ENCODE peak calls at places on chromosomes 13 and 19, in six cellular contexts. Q is mammary epithelial cell; W is RWPE1; H is cardiac fibroblast; S is cardiac muscle cell; I is CD4-positive, alpha-beta T cell. G is an unnamed sample.

GRCh38 chr19:55406869-55407624 is 541 bp downstream of the UBE2S start:
- DNase-seq in S (peak), I (peak), Q (no peak), H (peak), W (peak), G (no peak)

GRCh38 chr13:46211116-46211515 is 612 bp upstream of the LRRC63 start:
- DNase-seq in W (peak), Q (no peak), H (peak), S (peak), I (no peak), G (peak)

GRCh38 chr13:107574517-107575215 is 640.7 kb downstream of the LIG4 start:
- DNase-seq in I (no peak), W (no peak), Q (no peak), H (no peak), S (peak), G (no peak)

GRCh38 chr13:109840201-109840892 is 54.0 kb upstream of the IRS2 start:
- DNase-seq in S (peak), I (no peak), W (peak), H (peak), Q (peak), G (peak)

GRCh38 chr19:50461066-50461875 is 15.0 kb upstream of the EMC10 start:
- DNase-seq in Q (peak), S (peak), H (peak), I (peak), W (peak), G (peak)

GRCh38 chr19:18002347-18002850 is 5.6 kb upstream of the ARRDC2 start:
- DNase-seq in Q (no peak), W (no peak), I (no peak), S (no peak), H (no peak), G (no peak)

GRCh38 chr19:58572818-58573657 is at the start of gene MZF1:
- DNase-seq in W (peak), H (peak), S (peak), I (peak), Q (peak), G (peak)

GRCh38 chr19:3206216-3206953 is 18.1 kb upstream of the CELF5 start:
- DNase-seq in Q (no peak), W (no peak), S (no peak), H (no peak), I (no peak), G (no peak)

GRCh38 chr19:41956621-41957020 is 2.5 kb downstream of the RABAC1 start:
- DNase-seq in Q (no peak), W (no peak), S (no peak), I (no peak), H (no peak), G (no peak)

GRCh38 chr13:60329221-60329983 is 67.6 kb upstream of the TDRD3 start:
- DNase-seq in I (no peak), W (peak), S (peak), Q (peak), H (peak), G (peak)

GRCh38 chr13:91017031-91017668 is 330.3 kb upstream of the MIR17HG start:
- DNase-seq in W (peak), S (peak), H (peak), Q (peak), I (no peak), G (peak)

GRCh38 chr13:76723551-76724232 is 162.5 kb downstream of the KCTD12 start:
- DNase-seq in I (no peak), S (peak), W (peak), Q (peak), H (peak), G (peak)

GRCh38 chr13:107576430-107576829 is 638.9 kb downstream of the LIG4 start:
- DNase-seq in W (no peak), I (no peak), H (no peak), S (no peak), Q (no peak), G (no peak)

GRCh38 chr19:8034178-8034525 is 18.4 kb upstream of the CCL25 start:
- DNase-seq in I (no peak), Q (no peak), S (no peak), H (no peak), W (no peak), G (no peak)

GRCh38 chr19:5403968-5404640 is 51.1 kb upstream of the ZNRF4 start:
- DNase-seq in Q (peak), W (peak), S (peak), I (peak), H (peak), G (peak)

GRCh38 chr13:53158201-53158600 is 129.6 kb downstream of the OLFM4 start:
- DNase-seq in W (no peak), S (no peak), H (no peak), Q (no peak), I (no peak), G (no peak)

GRCh38 chr13:24664726-24665409 is 15.3 kb upstream of the ATP12A start:
- DNase-seq in W (peak), H (peak), S (no peak), I (no peak), Q (peak), G (peak)

GRCh38 chr19:7994114-7994513 is 11.3 kb downstream of the ELAVL1 start:
- DNase-seq in W (no peak), Q (no peak), S (no peak), I (no peak), H (no peak), G (no peak)

GRCh38 chr13:39253774-39254173 is 215.5 kb downstream of the NHLRC3 start:
- DNase-seq in I (no peak), H (peak), Q (no peak), S (peak), W (no peak), G (no peak)

GRCh38 chr13:80463673-80464352 is 122.9 kb upstream of the SPRY2 start:
- DNase-seq in S (peak), I (no peak), W (no peak), Q (peak), H (peak), G (peak)

GRCh38 chr19:4052114-4052992 is 14.3 kb downstream of the ZBTB7A start:
- DNase-seq in I (no peak), Q (peak), H (peak), W (peak), S (peak), G (peak)

GRCh38 chr19:35389192-35389861 is 18.5 kb downstream of the GPR42 start:
- DNase-seq in I (no peak), S (no peak), W (no peak), Q (no peak), H (no peak), G (no peak)

GRCh38 chr13:110912651-110913051 is 2.2 kb downstream of the ANKRD10 start:
- DNase-seq in I (no peak), S (peak), H (peak), Q (no peak), W (no peak), G (peak)

GRCh38 chr13:24135674-24136300 is 24.7 kb upstream of the SPATA13 start:
- DNase-seq in W (no peak), Q (no peak), I (no peak), S (peak), H (peak), G (no peak)

GRCh38 chr13:23956106-23956505 is 58.8 kb upstream of the C1QTNF9B start:
- DNase-seq in I (no peak), W (peak), S (peak), Q (peak), H (peak), G (peak)

GRCh38 chr19:17615889-17616685 is 60.6 kb downstream of the COLGALT1 start:
- DNase-seq in Q (no peak), H (no peak), S (peak), I (no peak), W (no peak), G (no peak)

GRCh38 chr19:7497292-7497691 is 8.5 kb upstream of the PEX11G start:
- DNase-seq in I (no peak), H (no peak), S (no peak), W (no peak), Q (no peak), G (no peak)

GRCh38 chr13:39588384-39588783 is 14.6 kb downstream of the LHFPL6 start:
- DNase-seq in W (no peak), H (peak), Q (no peak), S (no peak), I (no peak), G (no peak)

GRCh38 chr13:57878291-57878690 is 246.7 kb downstream of the PCDH17 start:
- DNase-seq in I (no peak), Q (no peak), H (peak), S (no peak), W (no peak), G (no peak)

GRCh38 chr19:35328851-35329285 is at the start of gene CD22:
- DNase-seq in I (no peak), W (no peak), S (no peak), H (no peak), Q (no peak), G (no peak)

GRCh38 chr13:72839831-72840426 is 58.0 kb downstream of the PIBF1 start:
- DNase-seq in W (peak), I (peak), H (peak), Q (peak), S (peak), G (peak)

GRCh38 chr13:91347996-91348905 is 764 bp downstream of the MIR17HG start:
- DNase-seq in Q (peak), H (peak), S (peak), I (peak), W (peak), G (peak)

GRCh38 chr13:46751811-46752635 is 44.9 kb downstream of the ESD start:
- DNase-seq in S (no peak), H (peak), Q (no peak), W (no peak), I (peak), G (no peak)

GRCh38 chr13:110616103-110617101 is 1.1 kb downstream of the NAXD start:
- DNase-seq in I (peak), S (peak), W (peak), H (peak), Q (peak), G (peak)

GRCh38 chr13:42333613-42334328 is 61.8 kb downstream of the AKAP11 start:
- DNase-seq in H (peak), W (peak), S (peak), I (no peak), Q (peak), G (peak)

GRCh38 chr13:51255556-51255955 is 33.4 kb downstream of the FAM124A start:
- DNase-seq in I (no peak), Q (no peak), S (no peak), H (no peak), W (no peak), G (no peak)

GRCh38 chr13:112643759-112644459 is 45.9 kb upstream of the ATP11A start:
- DNase-seq in Q (no peak), W (no peak), I (no peak), S (no peak), H (no peak), G (no peak)

GRCh38 chr13:37118002-37118401 is 12.5 kb upstream of the CSNK1A1L start:
- DNase-seq in I (no peak), Q (no peak), S (no peak), W (no peak), H (no peak), G (no peak)

GRCh38 chr13:24911135-24911524 is 147.2 kb downstream of the RNF17 start:
- DNase-seq in W (peak), I (no peak), H (peak), S (peak), Q (peak), G (peak)

GRCh38 chr19:46753420-46754155 is 7.3 kb upstream of the STRN4 start:
- DNase-seq in S (peak), Q (peak), H (no peak), W (no peak), I (peak), G (peak)
- TF ChIP-seq CTCF in S (peak), Q (peak), H (peak), W (peak), I (peak), G (no peak)

GRCh38 chr13:95485045-95485517 is 67.4 kb upstream of the CLDN10 start:
- DNase-seq in Q (peak), H (peak), I (no peak), W (peak), S (peak), G (peak)
- TF ChIP-seq CTCF in Q (no peak), H (peak), I (no peak), W (no peak), S (peak), G (no peak)

GRCh38 chr19:37309834-37310575 is 60.9 kb upstream of the ZNF527 start:
- DNase-seq in W (no peak), H (no peak), Q (no peak), I (peak), S (no peak), G (no peak)
- TF ChIP-seq CTCF in W (no peak), H (no peak), Q (peak), I (peak), S (no peak), G (no peak)

GRCh38 chr13:63124863-63125262 is 1709.2 kb upstream of the PCDH20 start:
- DNase-seq in S (peak), I (no peak), W (no peak), Q (no peak), H (peak), G (peak)
- TF ChIP-seq CTCF in S (peak), I (no peak), W (peak), Q (peak), H (peak), G (peak)

DNA sequence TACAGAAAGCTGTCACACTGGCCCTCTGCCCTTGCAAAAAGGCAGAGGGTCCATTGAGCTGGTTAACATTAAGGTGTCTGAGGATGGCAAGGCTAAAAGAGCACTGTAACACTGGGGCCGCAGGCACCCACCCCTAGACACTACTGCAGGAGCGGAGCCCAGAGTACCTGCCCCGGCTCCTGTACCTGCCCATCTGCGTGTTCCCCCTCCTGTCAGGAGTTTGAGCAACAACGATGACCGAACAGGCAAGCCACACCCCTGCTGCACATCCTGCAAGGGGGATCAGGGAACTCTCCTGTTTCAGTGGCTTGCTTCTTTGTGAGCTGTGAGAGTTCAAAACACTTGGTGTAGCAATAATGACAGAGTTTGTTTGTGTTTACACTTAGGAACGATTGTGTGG is 117.4 kb upstream of the STARD13 start:
- DNase-seq in S (no peak), I (no peak), Q (no peak), H (no peak), W (no peak), G (no peak)
- TF ChIP-seq CTCF in S (no peak), I (no peak), Q (no peak), H (no peak), W (no peak), G (no peak)

GRCh38 chr19:39187552-39187943 is 9.2 kb upstream of the NCCRP1 start:
- DNase-seq in Q (no peak), W (no peak), H (no peak), S (no peak), I (no peak), G (no peak)
- TF ChIP-seq CTCF in Q (no peak), W (peak), H (no peak), S (no peak), I (peak), G (peak)

DNA sequence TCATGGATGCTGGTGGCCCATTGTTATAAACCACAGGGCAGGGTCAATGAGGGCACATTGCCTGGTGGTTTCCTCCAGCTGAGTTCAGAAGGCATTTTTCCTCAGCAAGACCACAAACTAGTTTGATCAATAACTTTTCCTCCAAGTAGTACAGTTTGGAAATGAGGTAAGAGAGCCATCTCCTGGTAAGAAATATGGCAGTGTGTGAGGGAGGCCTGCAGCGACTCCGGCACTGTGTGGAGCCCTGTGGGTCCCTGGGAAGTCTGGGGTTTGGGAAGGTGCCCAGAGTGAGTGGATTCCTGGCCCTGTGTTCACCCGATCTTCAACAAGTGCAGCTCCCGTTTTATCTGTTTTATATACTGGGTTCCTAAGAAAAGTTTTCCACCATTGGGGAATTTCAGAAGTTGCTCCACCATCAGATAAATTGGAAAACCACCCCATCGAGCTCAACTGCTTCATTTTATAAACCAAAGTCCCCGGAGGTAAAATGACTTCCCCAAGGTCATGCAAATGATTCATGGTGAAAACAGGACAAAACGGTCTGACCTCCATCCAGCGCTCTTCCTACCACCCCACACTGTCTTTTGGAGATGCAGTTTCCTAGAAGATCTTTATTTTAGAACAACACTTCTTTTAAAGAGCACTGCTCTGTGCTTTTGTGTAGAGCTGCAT is 148.4 kb downstream of the KATNAL1 start:
- DNase-seq in I (no peak), W (peak), S (peak), H (peak), Q (no peak), G (peak)
- TF ChIP-seq CTCF in I (peak), W (peak), S (peak), H (peak), Q (peak), G (peak)

G was measured in MCF 10A.